ENCODE peak calls at places on chromosomes 11 and 22, in six cellular contexts. A is HL-60, Y is H9, I is endothelial cell, U is cardiac fibroblast, M is heart left ventricle. N is an unnamed sample.

GRCh38 chr22:36296690-36297089 is 43.8 kb downstream of the APOL1 start:
- DNase-seq in M (peak; percentile 22), A (no peak), I (no peak), Y (no peak), U (no peak), N (no peak)

GRCh38 chr11:130945945-130946344 is 29.7 kb upstream of the SNX19 start:
- DNase-seq in Y (no peak), I (no peak), A (no peak), U (peak; percentile 79), M (peak; percentile 84), N (peak; percentile 10)

GRCh38 chr11:44866301-44866700 is 84.4 kb downstream of the TP53I11 start:
- DNase-seq in A (no peak), I (no peak), M (no peak), Y (no peak), U (no peak), N (no peak)

GRCh38 chr22:38696606-38697005 is 4.1 kb downstream of the JOSD1 start:
- DNase-seq in I (no peak), Y (no peak), U (peak; percentile 86), M (no peak), A (peak; percentile 32), N (no peak)

GRCh38 chr11:54558919-54559318 is 44.9 kb downstream of the OR4C46 start:
- DNase-seq in I (no peak), Y (no peak), U (no peak), M (no peak), A (no peak), N (no peak)

GRCh38 chr22:49439373-49439772 is 388.3 kb downstream of the BRD1 start:
- DNase-seq in Y (no peak), I (no peak), M (no peak), A (no peak), U (no peak), N (no peak)

GRCh38 chr22:23522642-23523251 is 57.3 kb downstream of the IGLL1 start:
- DNase-seq in M (no peak), I (no peak), Y (no peak), A (no peak), U (peak; percentile 49), N (no peak)

GRCh38 chr22:46162771-46163170 is 12.4 kb downstream of the PPARA start:
- DNase-seq in A (no peak), Y (no peak), I (no peak), M (no peak), U (no peak), N (no peak)

GRCh38 chr11:3796346-3796745 is 1.0 kb downstream of the NUP98 start:
- DNase-seq in Y (no peak), M (no peak), U (no peak), A (no peak), I (no peak), N (no peak)

GRCh38 chr11:65898656-65899355 is 1.4 kb downstream of the FOSL1 start:
- DNase-seq in A (no peak), U (no peak), M (no peak), Y (no peak), I (no peak), N (no peak)

GRCh38 chr11:29129850-29130249 is 887.0 kb downstream of the KCNA4 start:
- DNase-seq in M (no peak), A (no peak), U (peak; percentile 38), Y (no peak), I (no peak), N (no peak)

GRCh38 chr22:26524870-26525269 is 12.6 kb upstream of the TFIP11 start:
- DNase-seq in A (no peak), U (no peak), M (no peak), Y (no peak), I (no peak), N (no peak)

GRCh38 chr22:46515208-46516111 is 22.0 kb downstream of the CELSR1 start:
- DNase-seq in Y (no peak), A (no peak), I (no peak), M (no peak), U (peak; percentile 32), N (no peak)

GRCh38 chr11:30585067-30585891 is 874 bp downstream of the MPPED2 start:
- DNase-seq in U (no peak), A (no peak), Y (peak; percentile 51), I (peak; percentile 46), M (peak; percentile 46), N (no peak)

GRCh38 chr22:25680949-25681348 is 61.0 kb upstream of the MYO18B start:
- DNase-seq in M (no peak), A (no peak), I (no peak), Y (no peak), U (no peak), N (no peak)

GRCh38 chr11:65591939-65592814 is 3.4 kb downstream of the KCNK7 start:
- DNase-seq in Y (peak; percentile 84), I (peak; percentile 58), A (no peak), M (no peak), U (no peak), N (peak; percentile 60)

GRCh38 chr11:71454470-71455113 is 1.6 kb downstream of the NADSYN1 start:
- DNase-seq in I (no peak), A (no peak), U (no peak), Y (no peak), M (no peak), N (peak; percentile 68)

GRCh38 chr11:68488623-68489022 is 28.1 kb downstream of the PPP6R3 start:
- DNase-seq in M (no peak), Y (no peak), U (no peak), I (no peak), A (no peak), N (no peak)

DNA sequence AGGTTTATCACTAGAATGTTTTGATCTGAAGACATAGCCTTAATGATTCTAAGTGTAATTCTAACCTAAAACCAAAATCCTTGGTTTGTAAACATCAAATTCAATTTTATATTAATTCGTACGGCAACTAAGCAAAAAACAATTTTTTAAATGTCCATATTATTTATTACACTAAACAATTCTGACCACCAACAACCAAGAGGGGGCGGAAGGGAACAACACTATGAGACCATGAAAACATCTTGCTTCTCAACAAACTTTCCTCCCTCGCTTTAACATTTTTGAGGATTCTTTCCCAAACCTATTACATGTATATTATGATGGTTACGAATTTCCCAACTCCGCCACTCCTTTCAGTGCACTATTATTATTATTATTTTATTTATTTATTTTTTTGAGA is 6.5 kb upstream of the UCP2 start:
- DNase-seq in A (no peak), U (peak; percentile 25), Y (no peak), M (no peak), I (no peak), N (no peak)
- TF ChIP-seq CTCF in A (no peak), U (no peak), Y (peak; percentile 27), M (no peak), I (no peak), N (no peak)

GRCh38 chr11:132137981-132138313 is 767.5 kb downstream of the NTM start:
- DNase-seq in Y (no peak), A (no peak), I (no peak), U (no peak), M (no peak), N (no peak)

GRCh38 chr11:132142102-132142501 is 771.7 kb downstream of the NTM start:
- DNase-seq in M (no peak), I (no peak), Y (no peak), A (no peak), U (no peak), N (no peak)

GRCh38 chr11:132142554-132142953 is 772.1 kb downstream of the NTM start:
- DNase-seq in I (no peak), M (no peak), Y (no peak), U (no peak), A (no peak), N (no peak)

GRCh38 chr11:132139181-132139580 is 768.8 kb downstream of the NTM start:
- DNase-seq in I (no peak), A (no peak), M (no peak), Y (no peak), U (no peak), N (no peak)

GRCh38 chr11:132140056-132140455 is 769.6 kb downstream of the NTM start:
- DNase-seq in A (no peak), I (no peak), Y (no peak), U (no peak), M (no peak), N (no peak)
- TF ChIP-seq CTCF in A (no peak), I (peak; percentile 34), Y (peak; percentile 54), U (no peak), M (no peak), N (no peak)

GRCh38 chr11:58742981-58743880 is 11.5 kb upstream of the GLYAT start:
- DNase-seq in Y (no peak), M (no peak), I (no peak), U (no peak), A (no peak), N (no peak)
- TF ChIP-seq CTCF in Y (no peak), M (no peak), I (no peak), U (no peak), A (no peak), N (no peak)

GRCh38 chr11:19712281-19713220 is at the start of gene NAV2:
- DNase-seq in A (peak; percentile 53), U (peak; percentile 95), M (peak; percentile 95), Y (peak; percentile 94), I (peak; percentile 91), N (peak; percentile 91)

GRCh38 chr11:19715373-19715772 is 2.7 kb downstream of the NAV2 start:
- DNase-seq in Y (no peak), M (peak; percentile 33), A (no peak), U (peak; percentile 73), I (no peak), N (no peak)

GRCh38 chr11:19714093-19714386 is 1.4 kb downstream of the NAV2 start:
- DNase-seq in A (no peak), I (no peak), Y (no peak), M (no peak), U (no peak), N (no peak)

GRCh38 chr11:19713221-19714092 is 820 bp downstream of the NAV2 start:
- DNase-seq in Y (peak; percentile 33), M (peak; percentile 30), U (no peak), A (no peak), I (peak; percentile 11), N (no peak)

DNA sequence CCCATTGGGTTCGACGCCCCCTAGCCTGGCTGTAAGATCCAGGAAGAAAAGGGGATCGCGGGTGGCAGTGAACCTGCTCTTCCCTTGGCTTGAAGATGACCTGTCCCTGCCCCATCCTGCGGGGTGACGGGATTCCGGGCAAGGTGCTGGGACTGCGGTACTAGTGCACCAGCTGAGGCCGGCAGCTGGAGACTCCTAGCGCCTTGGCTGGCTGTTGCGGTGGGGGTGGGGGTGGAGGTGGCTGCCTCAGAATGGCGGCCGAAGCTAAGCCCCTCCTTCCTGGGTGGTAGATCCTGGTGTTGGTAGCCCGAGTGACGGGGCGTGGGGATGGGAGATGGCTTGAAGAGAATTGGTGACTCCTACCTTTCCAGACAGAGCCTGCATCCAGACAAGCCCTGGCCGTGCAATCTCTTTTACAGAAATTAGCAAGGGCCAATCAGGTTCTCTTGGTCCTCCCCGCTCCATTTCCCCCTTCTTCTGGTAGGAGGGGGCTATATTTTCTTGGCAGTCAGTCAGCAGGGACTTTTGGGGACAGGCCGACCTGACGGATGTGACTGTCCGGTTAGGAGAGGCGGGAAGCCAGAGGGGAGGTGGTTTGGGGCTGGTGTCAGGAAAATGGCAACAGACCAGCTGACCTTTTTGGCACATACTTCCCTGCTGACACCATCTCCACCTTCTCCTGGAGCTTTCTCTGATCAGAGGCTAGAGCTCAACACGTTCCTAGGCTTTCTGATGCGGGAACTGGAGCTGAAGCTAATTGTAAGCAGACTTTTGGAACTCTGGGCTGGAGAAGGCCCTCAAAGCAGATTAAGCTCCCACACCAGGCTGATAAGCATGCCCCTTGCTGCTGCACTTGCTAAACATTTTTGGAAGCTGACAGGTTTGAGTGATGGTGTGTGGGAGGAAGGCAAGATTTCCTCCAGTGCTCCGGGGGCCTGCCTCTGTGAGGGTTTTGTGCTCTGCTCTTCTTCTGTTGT is 2.0 kb downstream of the NAV2 start:
- DNase-seq in I (no peak), M (peak; percentile 83), U (peak; percentile 62), Y (peak; percentile 66), A (no peak), N (no peak)
- TF ChIP-seq CTCF in I (no peak), M (no peak), U (no peak), Y (no peak), A (no peak), N (no peak)

N was measured in transverse colon.